ENCODE peak calls at places on chromosomes 11 and 22, in nine cellular contexts. Y, W, A, R, Q, E, O, L and N are unnamed samples.

GRCh38 chr22:10961043-10961860 is 4566.7 kb upstream of the OR11H1 start:
- DNase-seq in Y (no peak), W (peak; percentile 54), A (no peak), R (no peak), Q (no peak), E (no peak), O (no peak), L (peak; percentile 0), N (no peak)

GRCh38 chr11:70933986-70934583 is 318.3 kb downstream of the SHANK2 start:
- DNase-seq in Y (no peak), W (peak; percentile 12), A (no peak), R (no peak), Q (no peak), E (no peak), O (no peak), L (no peak), N (no peak)

GRCh38 chr22:20203142-20204099 is 52.6 kb upstream of the CCDC188 start:
- DNase-seq in Y (peak; percentile 9), W (no peak), A (no peak), R (no peak), Q (peak; percentile 58), E (no peak), O (peak; percentile 21), L (peak; percentile 71), N (no peak)

GRCh38 chr11:80925291-80925690 is 1484.5 kb upstream of the TENM4 start:
- DNase-seq in Y (no peak), W (no peak), A (no peak), R (no peak), Q (no peak), E (no peak), O (no peak), L (no peak), N (no peak)

GRCh38 chr22:32707971-32708370 is 93.5 kb upstream of the TIMP3 start:
- DNase-seq in Y (peak; percentile 47), W (no peak), A (no peak), R (no peak), Q (no peak), E (no peak), O (no peak), L (peak; percentile 69), N (no peak)

GRCh38 chr11:16860632-16861031 is 122.2 kb downstream of the C11orf58 start:
- DNase-seq in Y (no peak), W (no peak), A (no peak), R (no peak), Q (no peak), E (no peak), O (peak; percentile 74), L (no peak), N (no peak)

GRCh38 chr11:43852057-43852636 is 28.5 kb upstream of the ALKBH3 start:
- DNase-seq in Y (peak; percentile 79), W (no peak), A (peak; percentile 75), R (peak; percentile 76), Q (peak; percentile 45), E (peak; percentile 34), O (peak; percentile 78), L (peak; percentile 89), N (peak; percentile 39)

GRCh38 chr11:114256176-114256897 is 39.9 kb upstream of the NNMT start:
- DNase-seq in Y (no peak), W (peak; percentile 60), A (no peak), R (no peak), Q (no peak), E (no peak), O (no peak), L (no peak), N (no peak)

DNA sequence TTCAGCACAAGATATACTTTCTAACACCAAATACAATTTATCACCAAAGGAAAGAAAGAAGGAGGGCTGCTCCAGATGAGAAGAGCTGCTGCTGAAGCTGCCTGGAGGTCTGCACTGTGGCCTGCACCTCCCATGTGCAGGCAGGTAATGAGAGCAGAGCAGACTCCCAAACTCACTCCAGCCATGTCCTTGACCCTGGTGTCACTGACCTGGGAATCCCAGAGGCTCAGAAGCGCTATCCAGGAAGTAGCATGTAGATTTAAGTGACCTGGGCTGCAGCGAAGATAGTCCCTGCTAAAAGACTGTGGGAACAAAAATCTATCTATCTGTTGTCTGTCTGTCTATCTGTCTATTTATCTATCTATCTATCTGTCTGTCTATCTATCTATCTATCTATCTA is 816.3 kb downstream of the OPCML start:
- DNase-seq in Y (no peak), W (no peak), A (no peak), R (no peak), Q (no peak), E (no peak), O (no peak), L (no peak), N (no peak)
- H3K4me3 ChIP-seq in Y (no peak overlapping the region), W (no peak overlapping the region), A (no peak overlapping the region), R (no peak overlapping the region), Q (no peak overlapping the region), E (no peak overlapping the region), O (no peak overlapping the region), L (no peak overlapping the region), N (no peak overlapping the region)

GRCh38 chr22:45511847-45512261 is 9.2 kb downstream of the FBLN1 start:
- DNase-seq in Y (peak; percentile 91), W (peak; percentile 90), A (no peak), R (peak; percentile 80), Q (peak; percentile 24), E (peak; percentile 62), O (peak; percentile 76), L (peak; percentile 98), N (peak; percentile 97)

GRCh38 chr22:45507798-45508197 is 5.1 kb downstream of the FBLN1 start:
- DNase-seq in Y (no peak), W (no peak), A (no peak), R (no peak), Q (no peak), E (no peak), O (no peak), L (no peak), N (no peak)

GRCh38 chr22:45508814-45509213 is 6.1 kb downstream of the FBLN1 start:
- DNase-seq in Y (no peak), W (no peak), A (no peak), R (no peak), Q (no peak), E (no peak), O (no peak), L (no peak), N (no peak)

GRCh38 chr22:45512363-45512762 is 9.7 kb downstream of the FBLN1 start:
- DNase-seq in Y (no peak), W (no peak), A (no peak), R (no peak), Q (no peak), E (no peak), O (no peak), L (no peak), N (no peak)

DNA sequence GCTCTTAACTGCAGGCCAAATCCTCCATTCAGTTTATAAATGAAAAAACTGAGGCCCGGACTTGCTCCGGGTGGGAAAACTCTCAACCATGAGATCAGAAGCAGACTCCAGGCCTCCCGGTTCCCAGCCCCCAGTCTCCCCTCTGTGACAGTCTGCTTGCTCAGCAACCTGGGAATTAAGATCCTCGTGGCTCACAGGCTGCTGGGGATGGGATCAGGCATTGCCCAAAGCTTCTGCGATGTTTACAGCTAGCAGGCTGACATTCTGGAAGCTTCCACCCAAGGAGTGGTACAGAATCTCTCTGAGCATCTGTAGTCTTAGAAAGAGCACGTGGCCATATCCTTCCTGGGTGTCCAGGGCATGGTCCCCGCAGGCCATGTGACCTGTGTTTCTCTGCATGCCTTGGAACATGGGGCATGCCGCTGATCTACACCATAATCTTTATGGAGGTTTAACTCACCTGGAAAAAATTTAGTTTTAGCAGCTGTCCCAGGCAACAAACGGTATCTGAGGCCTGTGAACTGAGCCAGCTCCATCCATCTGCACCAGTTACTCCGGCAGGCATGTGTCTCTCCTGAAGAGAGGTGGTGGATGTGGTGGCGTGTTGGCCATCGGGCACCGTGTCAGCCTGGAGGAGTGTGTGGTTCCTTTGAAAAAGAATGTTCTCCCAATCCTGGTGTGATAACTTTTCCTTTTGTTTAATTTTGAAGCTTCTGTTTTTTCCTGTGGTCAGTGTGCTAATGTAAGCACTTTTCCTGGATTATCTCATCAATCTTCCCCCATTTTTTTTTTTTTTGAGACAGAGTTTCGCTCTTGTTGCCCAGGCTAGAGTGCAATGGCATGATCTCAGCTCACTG is 7.9 kb downstream of the FBLN1 start:
- DNase-seq in Y (no peak), W (peak; percentile 28), A (no peak), R (no peak), Q (no peak), E (no peak), O (no peak), L (peak; percentile 50), N (no peak)
- H3K4me3 ChIP-seq in Y (no peak overlapping the region), W (no peak overlapping the region), A (no peak overlapping the region), R (no peak overlapping the region), Q (no peak overlapping the region), E (no peak overlapping the region), O (no peak overlapping the region), L (no peak overlapping the region), N (no peak overlapping the region)

GRCh38 chr11:67268684-67269268 is 2.5 kb downstream of the GRK2 start:
- DNase-seq in Y (no peak), W (peak; percentile 41), A (no peak), R (no peak), Q (no peak), E (no peak), O (no peak), L (no peak), N (no peak)
- H3K4me3 ChIP-seq in Y (no peak overlapping the region), W (peak overlapping the region; percentile 91), A (no peak overlapping the region), R (no peak overlapping the region), Q (no peak overlapping the region), E (no peak overlapping the region), O (no peak overlapping the region), L (no peak overlapping the region), N (no peak overlapping the region)

GRCh38 chr11:96072592-96072991 is 148.7 kb upstream of the MTMR2 start:
- DNase-seq in Y (no peak), W (no peak), A (no peak), R (no peak), Q (no peak), E (no peak), O (no peak), L (no peak), N (no peak)

GRCh38 chr11:96073536-96073935 is 149.6 kb upstream of the MTMR2 start:
- DNase-seq in Y (no peak), W (no peak), A (no peak), R (no peak), Q (no peak), E (peak; percentile 19), O (no peak), L (no peak), N (no peak)

GRCh38 chr11:96070453-96070852 is 146.5 kb upstream of the MTMR2 start:
- DNase-seq in Y (no peak), W (no peak), A (no peak), R (no peak), Q (no peak), E (no peak), O (no peak), L (no peak), N (no peak)

GRCh38 chr11:96075532-96075959 is 151.6 kb upstream of the MTMR2 start:
- DNase-seq in Y (no peak), W (no peak), A (no peak), R (peak; percentile 32), Q (no peak), E (no peak), O (no peak), L (no peak), N (no peak)

DNA sequence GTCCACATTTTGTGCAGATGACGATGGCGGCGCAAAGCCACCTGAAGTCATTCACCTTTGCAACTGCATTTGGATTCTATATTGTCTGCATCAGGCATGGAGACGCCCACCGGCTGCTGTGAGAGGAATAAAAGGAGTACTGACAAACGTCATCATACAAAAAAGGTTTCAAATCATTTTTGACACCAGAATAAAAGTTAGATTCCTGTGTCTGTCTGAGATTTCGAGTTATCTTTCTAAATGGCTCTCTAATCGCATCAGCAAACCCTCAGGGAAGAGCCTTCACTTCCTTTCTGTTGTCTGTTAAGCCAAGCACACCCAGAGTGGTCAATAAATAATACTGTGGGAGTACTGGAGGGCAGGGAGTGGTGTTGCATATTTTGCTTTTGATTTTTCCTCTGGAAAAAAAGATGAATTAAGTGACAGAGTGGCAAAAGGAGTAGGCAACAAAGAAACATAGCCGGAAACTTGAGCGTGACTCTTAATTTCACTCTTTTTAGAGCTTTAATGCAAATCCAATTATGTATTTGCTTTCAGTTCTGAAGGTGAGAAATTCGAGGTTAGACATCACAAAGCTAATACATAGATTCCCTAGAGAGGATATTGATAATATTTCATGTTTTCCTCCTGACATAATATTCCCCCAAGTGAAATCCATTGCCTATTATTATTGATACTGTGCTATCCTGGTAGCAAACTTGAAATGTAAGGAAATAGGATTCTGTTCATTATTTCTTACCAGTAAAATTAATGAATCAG is 150.8 kb upstream of the MTMR2 start:
- DNase-seq in Y (no peak), W (no peak), A (no peak), R (no peak), Q (no peak), E (no peak), O (no peak), L (no peak), N (no peak)
- H3K4me3 ChIP-seq in Y (no peak overlapping the region), W (no peak overlapping the region), A (no peak overlapping the region), R (no peak overlapping the region), Q (no peak overlapping the region), E (no peak overlapping the region), O (no peak overlapping the region), L (no peak overlapping the region), N (no peak overlapping the region)